ENCODE peak calls at places on chromosomes 12 and 14, in nine cellular contexts. S, T, L, C, H, G, Y, P and B are unnamed samples.

GRCh38 chr14:101587403-101587998 is 26.2 kb downstream of the DIO3 start:
- DNase-seq in P (peak; percentile 57), T (no peak), H (peak; percentile 40), S (no peak), Y (no peak), L (no peak), C (peak; percentile 48), G (no peak), B (no peak)

GRCh38 chr14:76904740-76905569 is 78.7 kb downstream of the LRRC74A start:
- DNase-seq in G (peak; percentile 72), Y (peak; percentile 97), T (peak; percentile 59), C (peak; percentile 78), L (peak; percentile 75), H (peak; percentile 94), S (peak; percentile 43), P (peak; percentile 92), B (peak; percentile 69)

GRCh38 chr14:93008381-93008780 is 85.4 kb downstream of the CHGA start:
- DNase-seq in P (no peak), T (peak; percentile 74), S (no peak), Y (peak; percentile 29), L (no peak), C (no peak), G (no peak), H (no peak), B (no peak)

GRCh38 chr14:76138119-76138757 is 13.5 kb upstream of the GPATCH2L start:
- DNase-seq in Y (no peak), G (no peak), P (no peak), L (no peak), H (no peak), S (no peak), T (no peak), C (no peak), B (no peak)

GRCh38 chr12:65074932-65075331 is 46.2 kb downstream of the WIF1 start:
- DNase-seq in C (no peak), Y (no peak), H (no peak), P (no peak), S (no peak), G (no peak), T (no peak), L (no peak), B (no peak)

GRCh38 chr14:73976150-73976549 is 26.0 kb downstream of the COQ6 start:
- DNase-seq in C (no peak), S (no peak), Y (no peak), P (no peak), H (no peak), G (no peak), T (no peak), L (no peak), B (no peak)

GRCh38 chr14:82647088-82647697 is 1113.5 kb upstream of the SEL1L start:
- DNase-seq in S (no peak), P (no peak), Y (no peak), T (no peak), C (no peak), L (no peak), G (no peak), H (no peak), B (no peak)

GRCh38 chr14:90159147-90159546 is 97.2 kb upstream of the PSMC1 start:
- DNase-seq in S (no peak), L (no peak), C (no peak), G (no peak), H (no peak), Y (no peak), T (no peak), P (no peak), B (no peak)

GRCh38 chr12:128079476-128079875 is 187.5 kb upstream of the TMEM132C start:
- DNase-seq in C (no peak), H (no peak), L (no peak), T (no peak), G (no peak), Y (no peak), S (no peak), P (no peak), B (no peak)

GRCh38 chr14:101444116-101444515 is 117.2 kb upstream of the DIO3 start:
- DNase-seq in L (no peak), T (no peak), C (no peak), P (no peak), Y (no peak), H (no peak), G (no peak), S (no peak), B (no peak)

GRCh38 chr14:29895591-29896043 is 32.0 kb downstream of the PRKD1 start:
- DNase-seq in S (no peak), L (no peak), Y (no peak), T (no peak), P (no peak), G (no peak), C (no peak), H (no peak), B (no peak)

GRCh38 chr14:91245029-91245428 is 525 bp upstream of the GPR68 start:
- DNase-seq in G (no peak), P (no peak), T (no peak), Y (no peak), H (no peak), S (no peak), C (no peak), L (no peak), B (no peak)

GRCh38 chr12:132137483-132138125 is 6.5 kb downstream of the DDX51 start:
- DNase-seq in G (no peak), C (peak; percentile 34), P (no peak), L (no peak), Y (no peak), H (no peak), S (no peak), T (no peak), B (no peak)

GRCh38 chr12:8011331-8011730 is 21.2 kb upstream of the FOXJ2 start:
- DNase-seq in T (no peak), L (no peak), H (no peak), S (no peak), P (no peak), C (no peak), G (no peak), Y (no peak), B (no peak)

GRCh38 chr12:87720967-87721366 is 308.2 kb downstream of the C12orf50 start:
- DNase-seq in S (no peak), H (no peak), P (no peak), L (no peak), Y (no peak), T (no peak), C (no peak), G (no peak), B (no peak)

GRCh38 chr12:39393890-39394289 is 49.0 kb downstream of the KIF21A start:
- DNase-seq in Y (no peak), H (no peak), L (no peak), P (no peak), G (no peak), T (no peak), S (no peak), C (no peak), B (no peak)

GRCh38 chr14:104296388-104297312 is 158.3 kb downstream of the KIF26A start:
- DNase-seq in L (no peak), C (peak; percentile 43), G (no peak), P (peak; percentile 55), S (no peak), T (no peak), Y (no peak), H (peak; percentile 84), B (no peak)

GRCh38 chr12:2364566-2365165 is 311.9 kb downstream of the CACNA1C start:
- DNase-seq in P (no peak), H (peak; percentile 69), S (no peak), Y (no peak), G (no peak), C (peak; percentile 20), L (no peak), T (no peak), B (no peak)
- TF ChIP-seq CTCF in P (no peak), H (no peak), S (no peak), Y (no peak), G (peak; percentile 8), C (peak; percentile 42), L (no peak), T (no peak), B (no peak)

GRCh38 chr14:24093901-24094838 is at the start of gene PCK2:
- DNase-seq in T (peak; percentile 88), S (peak; percentile 90), H (peak; percentile 99), P (peak; percentile 98), C (peak; percentile 94), L (peak; percentile 91), G (peak; percentile 70), Y (peak; percentile 96), B (peak; percentile 92)
- TF ChIP-seq CTCF in T (no peak), S (peak; percentile 43), H (no peak), P (no peak), C (no peak), L (no peak), G (no peak), Y (peak; percentile 18), B (no peak)

DNA sequence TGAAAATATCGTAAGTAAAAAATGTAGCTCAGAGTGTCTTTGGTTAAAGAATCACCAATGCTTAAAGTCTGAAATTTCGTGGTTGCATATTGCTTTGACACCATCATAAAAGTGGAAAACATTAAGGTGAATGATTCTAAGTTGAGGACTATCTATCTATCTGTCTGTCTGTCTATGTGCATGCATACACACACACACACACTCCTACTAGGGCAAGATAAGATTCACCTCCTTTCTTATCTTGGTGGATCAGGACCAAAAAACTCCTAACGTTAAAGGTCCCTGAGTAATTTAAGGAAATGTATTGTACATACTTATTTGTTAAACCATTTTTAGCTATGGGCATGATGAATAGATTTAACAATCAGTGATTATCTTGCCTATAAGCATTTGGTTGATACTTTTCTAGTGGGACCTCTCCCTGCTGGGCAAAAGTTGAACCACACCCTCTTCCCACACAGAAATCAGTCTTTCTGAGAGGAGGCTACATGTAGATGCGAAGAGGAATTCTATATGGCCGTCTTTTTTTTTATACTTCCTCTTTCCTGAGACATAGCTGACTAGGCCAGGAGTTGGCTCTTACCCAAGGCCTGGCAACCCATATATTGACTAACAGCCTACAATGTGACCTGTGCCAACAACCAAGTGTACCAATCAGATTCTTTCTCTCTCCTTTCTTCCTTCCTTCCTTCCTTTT is 19.3 kb upstream of the LLPH start:
- DNase-seq in G (no peak), H (no peak), P (no peak), L (no peak), C (no peak), T (no peak), Y (no peak), S (peak; percentile 14), B (no peak)
- TF ChIP-seq CTCF in G (peak; percentile 25), H (no peak), P (no peak), L (no peak), C (no peak), T (no peak), Y (no peak), S (peak; percentile 24), B (no peak)

DNA sequence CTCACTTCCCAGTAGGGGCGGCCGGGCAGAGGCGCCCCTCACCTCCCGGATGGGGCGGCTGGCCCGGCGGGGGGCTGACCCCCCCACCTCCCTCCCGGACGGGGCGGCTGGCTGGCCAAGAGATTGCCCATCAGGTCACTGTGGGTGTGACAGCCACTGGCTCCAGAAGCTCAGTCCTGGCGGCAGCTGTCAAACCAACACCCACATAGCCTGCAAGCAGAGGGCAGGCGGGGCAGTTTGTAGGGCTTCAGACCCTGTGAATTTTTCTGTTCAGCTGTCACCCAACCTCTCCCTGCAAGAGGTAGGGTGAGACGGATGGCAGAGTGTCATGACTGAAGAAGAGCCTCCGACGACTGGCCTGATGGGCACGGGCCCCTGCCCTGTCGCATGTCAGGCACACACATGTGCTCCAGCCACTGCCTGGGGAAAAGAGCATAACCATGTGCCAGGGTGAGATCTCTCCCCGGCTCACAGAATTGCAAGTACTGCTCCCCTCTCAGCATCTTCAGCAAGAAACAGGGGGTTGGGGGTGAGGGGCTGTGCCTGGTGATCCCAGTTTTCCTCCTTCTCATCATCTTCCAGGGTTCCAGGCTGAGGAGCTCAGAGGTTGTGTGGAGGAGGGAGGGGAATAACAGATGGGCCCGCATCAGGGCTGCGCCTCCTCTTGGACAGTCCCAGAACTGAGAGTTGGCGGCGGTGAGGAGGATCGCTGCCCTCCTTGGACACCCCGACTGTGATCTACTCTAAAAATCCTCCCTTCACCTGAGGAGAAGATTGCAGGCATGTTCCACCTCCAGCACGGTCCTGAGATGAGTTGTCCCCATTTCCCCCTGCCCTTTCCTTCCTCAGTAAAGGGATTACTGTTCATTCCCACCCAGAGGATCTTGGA is 11.2 kb upstream of the PRPH start:
- DNase-seq in P (peak; percentile 39), H (peak; percentile 56), S (no peak), L (no peak), G (no peak), Y (no peak), C (no peak), T (no peak), B (no peak)
- TF ChIP-seq CTCF in P (no peak), H (no peak), S (no peak), L (no peak), G (no peak), Y (peak; percentile 30), C (no peak), T (no peak), B (no peak)